ENCODE peak calls at places on chromosomes 11 and 22, in four cellular contexts. U, A, C and T are unnamed samples.
A peak's percentile ranks its signal among the peaks of the same experiment; 100 is the strongest.

GRCh38 chr22:26894766-26895485 is 237.5 kb downstream of the MIAT start:
- DNase-seq in U (no peak), A (peak; percentile 17), C (no peak), T (no peak)

GRCh38 chr22:50569896-50570535 is 7.3 kb upstream of the SYCE3 start:
- DNase-seq in U (no peak), A (no peak), C (no peak), T (no peak)

GRCh38 chr11:14905104-14906033 is 13.3 kb upstream of the CYP2R1 start:
- DNase-seq in U (peak; percentile 76), A (peak; percentile 87), C (peak; percentile 36), T (peak; percentile 22)

GRCh38 chr11:16110862-16111261 is 245.5 kb downstream of the SOX6 start:
- DNase-seq in U (no peak), A (no peak), C (no peak), T (no peak)

GRCh38 chr22:45551310-45552016 is 48.8 kb downstream of the FBLN1 start:
- DNase-seq in U (no peak), A (no peak), C (no peak), T (peak; percentile 68)

GRCh38 chr22:26673485-26673884 is 16.1 kb downstream of the MIAT start:
- DNase-seq in U (peak; percentile 35), A (peak; percentile 51), C (no peak), T (no peak)

GRCh38 chr11:129639300-129639699 is 176.3 kb upstream of the TMEM45B start:
- DNase-seq in U (peak; percentile 21), A (no peak), C (no peak), T (no peak)

GRCh38 chr22:31682751-31683150 is 20.7 kb upstream of the PISD start:
- DNase-seq in U (no peak), A (no peak), C (no peak), T (no peak)

GRCh38 chr11:13210424-13210823 is 67.2 kb upstream of the BMAL1 start:
- DNase-seq in U (peak; percentile 19), A (peak; percentile 57), C (peak; percentile 55), T (peak; percentile 56)

GRCh38 chr11:25927391-25927790 is 404.5 kb upstream of the ANO3 start:
- DNase-seq in U (no peak), A (no peak), C (no peak), T (no peak)

GRCh38 chr22:23689414-23689813 is 1.4 kb upstream of the RGL4 start:
- DNase-seq in U (no peak), A (no peak), C (no peak), T (no peak)

GRCh38 chr11:86523738-86524602 is 148.4 kb downstream of the ME3 start:
- DNase-seq in U (no peak), A (no peak), C (no peak), T (no peak)

GRCh38 chr11:68839953-68840641 is 1.6 kb downstream of the CPT1A start:
- DNase-seq in U (no peak), A (peak; percentile 46), C (no peak), T (no peak)

GRCh38 chr11:36363361-36364272 is 67.5 kb downstream of the PRR5L start:
- DNase-seq in U (no peak), A (no peak), C (no peak), T (no peak)

GRCh38 chr22:20463324-20464095 is 25.9 kb upstream of the SCARF2 start:
- DNase-seq in U (peak; percentile 24), A (peak; percentile 64), C (no peak), T (no peak)

GRCh38 chr11:9617960-9618359 is 44.5 kb downstream of the WEE1 start:
- DNase-seq in U (no peak), A (no peak), C (no peak), T (peak; percentile 40)

GRCh38 chr11:113567097-113567496 is 91.9 kb upstream of the DRD2 start:
- DNase-seq in U (no peak), A (no peak), C (no peak), T (no peak)

GRCh38 chr11:44848203-44848962 is 102.3 kb downstream of the TP53I11 start:
- DNase-seq in U (no peak), A (no peak), C (no peak), T (no peak)

GRCh38 chr11:10725114-10725906 is 25.7 kb upstream of the CTR9 start:
- DNase-seq in U (peak; percentile 32), A (no peak), C (no peak), T (no peak)